ENCODE peak calls at places on chromosomes 4 and X, in five cellular contexts. One of them, this sample, is unnamed.

GRCh38 chrX:19888419-19888879 is 1.0 kb upstream of the SH3KBP1 start:
- DNase-seq in amniotic stem cell: peak
- DNase-seq in mesothelial cell of epicardium: no peak
- DNase-seq in neural progenitor cell: peak
- DNase-seq in T-helper 1 cell: no peak
- DNase-seq in this sample: peak

GRCh38 chrX:77436682-77437081 is 10.5 kb upstream of the FGF16 start:
- DNase-seq in amniotic stem cell: no peak
- DNase-seq in mesothelial cell of epicardium: no peak
- DNase-seq in neural progenitor cell: no peak
- DNase-seq in T-helper 1 cell: no peak
- DNase-seq in this sample: no peak

GRCh38 chr4:38562751-38563198 is 101.2 kb upstream of the KLF3 start:
- DNase-seq in amniotic stem cell: no peak
- DNase-seq in mesothelial cell of epicardium: no peak
- DNase-seq in neural progenitor cell: no peak
- DNase-seq in T-helper 1 cell: no peak
- DNase-seq in this sample: peak

GRCh38 chrX:71652405-71652804 is 14.9 kb upstream of the LOC101059915 start:
- DNase-seq in amniotic stem cell: peak
- DNase-seq in mesothelial cell of epicardium: no peak
- DNase-seq in neural progenitor cell: peak
- DNase-seq in T-helper 1 cell: peak
- DNase-seq in this sample: peak

GRCh38 chrX:152632445-152633097 is 5.1 kb upstream of the GABRQ start:
- DNase-seq in amniotic stem cell: peak
- DNase-seq in mesothelial cell of epicardium: peak
- DNase-seq in neural progenitor cell: peak
- DNase-seq in T-helper 1 cell: no peak
- DNase-seq in this sample: peak

GRCh38 chrX:30714138-30714537 is 60.9 kb downstream of the GK start:
- DNase-seq in amniotic stem cell: no peak
- DNase-seq in mesothelial cell of epicardium: no peak
- DNase-seq in neural progenitor cell: no peak
- DNase-seq in T-helper 1 cell: no peak
- DNase-seq in this sample: no peak

GRCh38 chr4:154634058-154634457 is 21.6 kb upstream of the FGG start:
- DNase-seq in amniotic stem cell: no peak
- DNase-seq in mesothelial cell of epicardium: no peak
- DNase-seq in neural progenitor cell: no peak
- DNase-seq in T-helper 1 cell: no peak
- DNase-seq in this sample: no peak

GRCh38 chr4:93897559-93897958 is 69.0 kb downstream of the ATOH1 start:
- DNase-seq in amniotic stem cell: no peak
- DNase-seq in mesothelial cell of epicardium: no peak
- DNase-seq in neural progenitor cell: no peak
- DNase-seq in T-helper 1 cell: no peak
- DNase-seq in this sample: peak

GRCh38 chr4:54281060-54281781 is 52.1 kb downstream of the PDGFRA start:
- DNase-seq in amniotic stem cell: peak
- DNase-seq in mesothelial cell of epicardium: no peak
- DNase-seq in neural progenitor cell: no peak
- DNase-seq in T-helper 1 cell: no peak
- DNase-seq in this sample: no peak

GRCh38 chr4:93267747-93268146 is 560.8 kb upstream of the ATOH1 start:
- DNase-seq in amniotic stem cell: no peak
- DNase-seq in mesothelial cell of epicardium: no peak
- DNase-seq in neural progenitor cell: no peak
- DNase-seq in T-helper 1 cell: no peak
- DNase-seq in this sample: no peak

GRCh38 chr4:159267023-159267939 is 164.4 kb downstream of the RAPGEF2 start:
- DNase-seq in amniotic stem cell: no peak
- DNase-seq in mesothelial cell of epicardium: no peak
- DNase-seq in neural progenitor cell: peak
- DNase-seq in T-helper 1 cell: no peak
- DNase-seq in this sample: peak

GRCh38 chr4:96354036-96354712 is 514.3 kb downstream of the PDHA2 start:
- DNase-seq in amniotic stem cell: no peak
- DNase-seq in mesothelial cell of epicardium: no peak
- DNase-seq in neural progenitor cell: no peak
- DNase-seq in T-helper 1 cell: no peak
- DNase-seq in this sample: peak

GRCh38 chr4:41744572-41745291 is 3.8 kb downstream of the PHOX2B start:
- DNase-seq in amniotic stem cell: no peak
- DNase-seq in mesothelial cell of epicardium: no peak
- DNase-seq in neural progenitor cell: peak
- DNase-seq in T-helper 1 cell: no peak
- DNase-seq in this sample: no peak

GRCh38 chr4:168101026-168101425 is 8.7 kb downstream of the ANXA10 start:
- DNase-seq in amniotic stem cell: no peak
- DNase-seq in mesothelial cell of epicardium: no peak
- DNase-seq in neural progenitor cell: no peak
- DNase-seq in T-helper 1 cell: no peak
- DNase-seq in this sample: no peak

GRCh38 chr4:13548984-13549546 is 4.8 kb upstream of the NKX3-2 start:
- DNase-seq in amniotic stem cell: peak
- DNase-seq in mesothelial cell of epicardium: peak
- DNase-seq in neural progenitor cell: peak
- DNase-seq in T-helper 1 cell: peak
- DNase-seq in this sample: peak

GRCh38 chr4:100060765-100061416 is 110.8 kb upstream of the H2AZ1 start:
- DNase-seq in amniotic stem cell: no peak
- DNase-seq in mesothelial cell of epicardium: no peak
- DNase-seq in neural progenitor cell: no peak
- DNase-seq in T-helper 1 cell: no peak
- DNase-seq in this sample: no peak